ENCODE peak calls at places on chromosomes 3 and 15, in four cellular contexts. W is GM12878; R is CD4-positive, CD25-positive, alpha-beta regulatory T cell; E is heart right ventricle. A is an unnamed sample. For H3K9me3, the result is how much of the 10 kb centered on the place peaks cover.

GRCh38 chr3:154642066-154642619 is 212.2 kb upstream of the GPR149 start:
- DNase-seq in W (no peak), R (no peak), E (no peak), A (no peak)

GRCh38 chr15:70101459-70102113 is 3.9 kb upstream of the TLE3 start:
- DNase-seq in W (no peak), R (no peak), E (peak), A (no peak)

GRCh38 chr3:53109822-53110771 is 20.1 kb downstream of the RFT1 start:
- DNase-seq in W (no peak), R (peak), E (no peak), A (peak)

GRCh38 chr15:83983634-83984458 is 251.7 kb upstream of the GOLGA6L4 start:
- DNase-seq in W (no peak), R (no peak), E (no peak), A (no peak)

GRCh38 chr3:18351823-18352744 is 73.1 kb downstream of the SATB1 start:
- DNase-seq in W (no peak), R (no peak), E (no peak), A (peak)

GRCh38 chr15:40307421-40308165 is at the start of gene PLCB2:
- DNase-seq in W (peak), R (peak), E (no peak), A (peak)

GRCh38 chr15:61301701-61302100 is 72.6 kb upstream of the RORA start:
- DNase-seq in W (no peak), R (no peak), E (no peak), A (no peak)

GRCh38 chr3:72411102-72411501 is 437.1 kb downstream of the SHQ1 start:
- DNase-seq in W (no peak), R (no peak), E (no peak), A (no peak)

GRCh38 chr15:68553994-68554715 is 24.6 kb upstream of the CORO2B start:
- DNase-seq in W (no peak), R (peak), E (peak), A (peak)

GRCh38 chr3:97942801-97943546 is 29.3 kb downstream of the RIOX2 start:
- DNase-seq in W (no peak), R (peak), E (no peak), A (no peak)

GRCh38 chr3:186472466-186473008 is 71.6 kb downstream of the CRYGS start:
- DNase-seq in W (no peak), R (no peak), E (no peak), A (no peak)

GRCh38 chr15:69979269-69979668 is 118.4 kb downstream of the TLE3 start:
- DNase-seq in W (no peak), R (no peak), E (no peak), A (no peak)

GRCh38 chr3:193870376-193871092 is 265.4 kb upstream of the HES1 start:
- DNase-seq in W (no peak), R (no peak), E (no peak), A (no peak)

GRCh38 chr15:42037650-42038049 is 16.8 kb upstream of the PLA2G4E start:
- DNase-seq in W (no peak), R (no peak), E (no peak), A (no peak)

GRCh38 chr15:42046597-42046996 is 25.8 kb upstream of the PLA2G4E start:
- DNase-seq in W (no peak), R (no peak), E (no peak), A (no peak)

GRCh38 chr15:42038401-42038800 is 17.6 kb upstream of the PLA2G4E start:
- DNase-seq in W (no peak), R (no peak), E (no peak), A (no peak)

GRCh38 chr15:42045211-42045615 is 24.4 kb upstream of the PLA2G4E start:
- DNase-seq in W (no peak), R (no peak), E (no peak), A (no peak)

GRCh38 chr15:42042602-42043400 is 22.0 kb upstream of the PLA2G4E start:
- DNase-seq in W (no peak), R (no peak), E (no peak), A (peak)
- H3K27ac ChIP-seq in W (no peak), R (no peak), E (no peak), A (no peak)

GRCh38 chr3:82103241-82103640 is 341.8 kb upstream of the GBE1 start:
- DNase-seq in W (no peak), R (no peak), E (no peak), A (no peak)
- H3K9me3 ChIP-seq in W (under half), R (under half), E (under half), A (under half)

GRCh38 chr3:66747688-66748087 is 246.9 kb upstream of the LRIG1 start:
- DNase-seq in W (no peak), R (no peak), E (no peak), A (no peak)
- H3K27ac ChIP-seq in W (no peak), R (no peak), E (no peak), A (no peak)

DNA sequence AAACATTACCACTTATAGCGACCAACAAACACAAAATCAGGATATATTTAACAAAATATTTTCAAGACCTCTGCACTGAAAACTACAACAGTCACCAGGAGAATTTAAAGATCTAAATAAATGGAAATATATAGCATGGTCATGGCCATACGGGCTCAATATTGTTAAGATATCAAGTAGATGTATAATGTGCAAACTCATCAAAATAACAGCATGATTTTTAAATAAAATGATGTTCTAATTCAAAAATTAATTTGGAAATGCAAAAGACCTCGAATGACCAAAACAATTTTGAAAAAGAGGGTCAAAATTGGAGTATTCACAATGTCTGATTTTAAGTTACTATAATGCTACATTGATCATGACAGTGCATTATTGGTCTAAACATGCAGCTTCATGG is 159.1 kb upstream of the NDN start:
- DNase-seq in W (no peak), R (no peak), E (no peak), A (no peak)
- H3K9me3 ChIP-seq in W (under half), R (under half), E (under half), A (under half)

A was measured in upper lobe of left lung.